ENCODE peak calls at places on chromosomes 12 and 14, in seven cellular contexts. M is HFF-Myc, D is prostate gland, I is foreskin fibroblast, Z is choroid plexus epithelial cell, J is ovary, P is Karpas-422. V is an unnamed sample.

GRCh38 chr14:71165121-71165574 is 257.9 kb downstream of the PCNX1 start:
- DNase-seq in I (no peak), Z (no peak), P (no peak), M (no peak), J (no peak), D (no peak), V (no peak)

GRCh38 chr12:94805749-94806148 is 155.4 kb upstream of the TMCC3 start:
- DNase-seq in I (peak; percentile 14), M (no peak), Z (peak; percentile 90), J (no peak), P (peak; percentile 72), D (no peak), V (no peak)

GRCh38 chr12:356276-356988 is 32.7 kb downstream of the KDM5A start:
- DNase-seq in D (no peak), I (peak; percentile 8), J (no peak), M (peak; percentile 33), Z (peak; percentile 40), P (no peak), V (no peak)

GRCh38 chr14:100982764-100983163 is 79.2 kb upstream of the RTL1 start:
- DNase-seq in M (no peak), Z (no peak), J (no peak), P (peak; percentile 12), I (no peak), D (no peak), V (no peak)

GRCh38 chr14:95238674-95239313 is 80.9 kb downstream of the CLMN start:
- DNase-seq in P (peak; percentile 63), D (no peak), J (no peak), M (no peak), I (no peak), Z (no peak), V (no peak)

GRCh38 chr12:97471194-97471593 is 8.6 kb downstream of the RMST start:
- DNase-seq in M (no peak), J (no peak), P (no peak), Z (no peak), D (no peak), I (no peak), V (no peak)

GRCh38 chr12:107537464-107538119 is 148.0 kb upstream of the PWP1 start:
- DNase-seq in P (no peak), D (no peak), Z (no peak), I (no peak), M (no peak), J (no peak), V (no peak)

GRCh38 chr12:51838036-51838435 is 10.5 kb downstream of the FIGNL2 start:
- DNase-seq in D (no peak), Z (no peak), P (no peak), M (no peak), I (no peak), J (no peak), V (no peak)

GRCh38 chr12:85279449-85280137 is 427 bp upstream of the ALX1 start:
- DNase-seq in J (no peak), I (peak; percentile 7), P (no peak), Z (peak; percentile 52), M (no peak), D (no peak), V (peak; percentile 11)

GRCh38 chr14:99575043-99576023 is 28.7 kb downstream of the CCDC85C start:
- DNase-seq in Z (no peak), J (peak; percentile 38), D (peak; percentile 69), I (no peak), P (peak; percentile 84), M (no peak), V (peak; percentile 39)
- H3K4me3 ChIP-seq in Z (no peak overlapping the region), J (no peak overlapping the region), D (no peak overlapping the region), I (no peak overlapping the region), P (no peak overlapping the region), M (no peak overlapping the region), V (peak overlapping the region; percentile 25)

GRCh38 chr12:119180380-119181040 is 1.8 kb downstream of the HSPB8 start:
- DNase-seq in D (no peak), J (peak; percentile 42), M (no peak), I (no peak), P (no peak), Z (peak; percentile 44), V (no peak)
- H3K4me3 ChIP-seq in D (peak overlapping the region; percentile 38), J (peak overlapping the region; percentile 46), M (peak overlapping the region; percentile 11), I (peak overlapping the region; percentile 47), P (no peak overlapping the region), Z (peak overlapping the region; percentile 45), V (peak overlapping the region; percentile 77)

GRCh38 chr12:42691991-42692557 is 102.5 kb upstream of the PRICKLE1 start:
- DNase-seq in D (no peak), I (no peak), M (no peak), P (no peak), J (peak; percentile 22), Z (no peak), V (no peak)
- H3K4me3 ChIP-seq in D (no peak overlapping the region), I (no peak overlapping the region), M (no peak overlapping the region), P (no peak overlapping the region), J (peak overlapping the region; percentile 39), Z (no peak overlapping the region), V (peak overlapping the region; percentile 53)

DNA sequence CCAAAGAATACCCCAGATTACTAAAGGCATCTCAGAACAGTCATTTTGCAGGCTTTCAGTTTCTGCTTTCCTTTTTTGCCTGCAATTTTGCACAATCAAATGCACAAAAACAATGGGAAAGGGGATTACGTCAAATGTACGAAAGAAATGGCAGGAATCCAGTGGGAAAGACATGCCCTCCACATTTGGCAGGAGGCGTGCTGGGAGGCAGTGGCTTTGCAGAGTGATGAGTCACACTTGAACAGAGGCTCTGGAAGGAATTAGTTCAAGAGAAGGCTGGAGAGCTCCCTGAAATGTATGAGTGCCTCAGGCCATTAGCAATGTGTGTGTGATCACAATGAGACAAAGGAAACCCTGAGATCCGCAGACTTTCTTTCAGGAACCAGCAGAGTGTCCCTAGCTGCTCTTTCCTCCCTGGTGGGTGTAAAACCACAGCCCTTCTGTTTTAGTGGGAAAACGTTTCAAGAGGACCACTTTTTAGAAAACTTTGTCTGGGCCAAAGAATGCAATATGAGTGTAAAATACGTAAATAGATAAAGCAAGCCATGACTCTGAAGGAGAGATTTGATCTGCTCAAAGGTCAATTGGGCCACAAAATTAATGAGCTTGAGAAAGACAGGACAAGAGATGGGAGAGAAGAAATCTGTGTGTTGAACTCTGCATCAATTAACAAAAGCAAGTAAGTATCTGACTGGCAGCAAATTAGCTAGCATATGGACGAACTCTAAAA is 155.5 kb upstream of the PDE3A start:
- DNase-seq in P (no peak), J (peak; percentile 85), I (peak; percentile 88), M (peak; percentile 99), Z (peak; percentile 99), D (peak; percentile 54), V (peak; percentile 83)
- H3K4me3 ChIP-seq in P (no peak overlapping the region), J (peak overlapping the region; percentile 8), I (no peak overlapping the region), M (no peak overlapping the region), Z (no peak overlapping the region), D (no peak overlapping the region), V (peak overlapping the region; percentile 49)

GRCh38 chr14:73463411-73463810 is 5.1 kb upstream of the NUMB start:
- DNase-seq in Z (peak; percentile 96), M (peak; percentile 45), P (no peak), I (peak; percentile 99), D (no peak), J (no peak), V (no peak)
- H3K4me3 ChIP-seq in Z (peak overlapping the region; percentile 34), M (no peak overlapping the region), P (no peak overlapping the region), I (peak overlapping the region; percentile 12), D (no peak overlapping the region), J (no peak overlapping the region), V (peak overlapping the region; percentile 3)

DNA sequence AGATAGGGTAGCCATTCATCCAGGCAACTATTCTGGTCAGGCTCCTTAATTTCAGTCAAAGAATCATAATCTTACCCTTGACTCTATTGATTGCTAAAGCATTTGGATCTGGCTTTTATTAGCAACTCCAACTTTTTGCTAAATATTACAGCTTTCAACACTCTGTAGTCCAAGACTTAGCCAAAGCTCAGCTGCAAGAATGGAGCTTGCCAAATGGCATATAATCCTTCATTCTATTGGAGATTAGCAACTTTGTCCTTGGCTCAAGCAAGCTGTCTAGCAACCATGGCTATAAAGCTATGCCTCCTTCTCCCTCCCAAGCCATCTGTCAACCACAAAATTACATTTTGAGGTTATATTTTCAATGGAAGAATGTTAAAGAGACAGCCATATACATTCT is 23.1 kb upstream of the NID2 start:
- DNase-seq in J (no peak), P (no peak), Z (no peak), M (no peak), D (no peak), I (no peak), V (no peak)
- H3K4me3 ChIP-seq in J (no peak overlapping the region), P (no peak overlapping the region), Z (no peak overlapping the region), M (no peak overlapping the region), D (no peak overlapping the region), I (no peak overlapping the region), V (no peak overlapping the region)

GRCh38 chr12:115232455-115233156 is 548.6 kb upstream of the TBX3 start:
- DNase-seq in J (no peak), P (no peak), Z (peak; percentile 83), M (no peak), D (no peak), I (peak; percentile 18), V (no peak)
- H3K4me3 ChIP-seq in J (no peak overlapping the region), P (no peak overlapping the region), Z (no peak overlapping the region), M (no peak overlapping the region), D (no peak overlapping the region), I (no peak overlapping the region), V (no peak overlapping the region)

GRCh38 chr14:89327771-89328212 is 89.2 kb downstream of the FOXN3 start:
- DNase-seq in P (no peak), D (no peak), I (peak; percentile 45), Z (peak; percentile 20), J (no peak), M (no peak), V (no peak)
- H3K4me3 ChIP-seq in P (no peak overlapping the region), D (no peak overlapping the region), I (no peak overlapping the region), Z (no peak overlapping the region), J (no peak overlapping the region), M (no peak overlapping the region), V (no peak overlapping the region)

GRCh38 chr12:53288322-53288721 is 7.0 kb upstream of the PFDN5 start:
- DNase-seq in D (peak; percentile 13), J (no peak), P (no peak), I (no peak), M (no peak), Z (no peak), V (no peak)

GRCh38 chr12:53286448-53286847 is 8.9 kb upstream of the PFDN5 start:
- DNase-seq in J (no peak), Z (no peak), P (no peak), D (peak; percentile 22), M (no peak), I (no peak), V (no peak)

GRCh38 chr12:53289891-53290290 is 5.5 kb upstream of the PFDN5 start:
- DNase-seq in M (no peak), J (no peak), P (no peak), D (no peak), I (peak; percentile 39), Z (no peak), V (no peak)

GRCh38 chr12:53290661-53291060 is 4.7 kb upstream of the PFDN5 start:
- DNase-seq in P (no peak), D (no peak), J (no peak), M (no peak), Z (peak; percentile 38), I (no peak), V (no peak)

DNA sequence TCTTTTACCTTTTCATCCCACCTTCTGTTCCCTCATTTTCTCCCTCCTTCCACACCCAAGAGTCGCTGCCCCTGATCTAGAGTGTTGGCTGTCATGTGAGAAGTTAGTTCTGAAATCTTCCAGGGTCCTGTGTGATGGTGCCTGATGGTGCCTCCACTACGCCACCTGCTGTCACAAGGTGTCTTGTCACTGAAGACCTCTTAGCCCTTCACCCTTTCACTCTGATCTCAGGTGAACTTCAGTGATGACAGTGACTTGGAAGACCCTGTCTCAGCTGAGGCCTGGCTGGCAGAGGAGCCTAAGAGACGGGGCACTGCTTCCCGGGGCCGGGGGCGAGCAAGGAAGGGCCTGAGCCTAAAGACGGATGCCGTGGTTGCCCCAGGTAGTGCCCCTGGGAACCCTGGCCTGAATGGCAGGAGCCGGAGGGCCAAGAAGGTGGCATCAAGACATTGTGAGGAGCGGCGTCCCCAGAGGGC is 7.6 kb upstream of the PFDN5 start:
- DNase-seq in J (peak; percentile 60), I (no peak), P (peak; percentile 90), Z (peak; percentile 73), M (no peak), D (peak; percentile 66), V (peak; percentile 67)
- H3K4me3 ChIP-seq in J (no peak overlapping the region), I (no peak overlapping the region), P (no peak overlapping the region), Z (no peak overlapping the region), M (no peak overlapping the region), D (no peak overlapping the region), V (no peak overlapping the region)

V was measured in left ventricle myocardium inferior.